ENCODE peak calls at places on chromosomes 5 and 9, in five cellular contexts. C is fibroblast of lung, E is A673, Q is neural progenitor cell, F is cardiac muscle cell. L is an unnamed sample.

GRCh38 chr5:132526974-132527564 is 16.3 kb downstream of the IL5 start:
- DNase-seq in E (no peak), Q (no peak), F (no peak), C (no peak), L (peak; percentile 25)

GRCh38 chr9:134372621-134373267 is 46.5 kb downstream of the RXRA start:
- DNase-seq in Q (no peak), E (no peak), F (no peak), C (peak; percentile 55), L (peak; percentile 35)

GRCh38 chr9:7799234-7799933 is at the start of gene DMAC1:
- DNase-seq in Q (peak; percentile 87), F (peak; percentile 90), E (peak; percentile 91), C (peak; percentile 88), L (peak; percentile 87)

GRCh38 chr5:143010335-143010734 is 240.2 kb downstream of the ARHGAP26 start:
- DNase-seq in F (no peak), C (peak; percentile 42), Q (no peak), E (no peak), L (peak; percentile 31)

GRCh38 chr5:119049824-119050449 is 20.9 kb upstream of the DMXL1 start:
- DNase-seq in Q (no peak), C (peak; percentile 80), E (no peak), F (no peak), L (peak; percentile 84)

GRCh38 chr9:90344013-90344412 is 298.6 kb downstream of the DIRAS2 start:
- DNase-seq in E (no peak), C (peak; percentile 34), Q (peak; percentile 39), F (no peak), L (peak; percentile 30)

GRCh38 chr5:175692996-175693700 is 35.3 kb downstream of the HRH2 start:
- DNase-seq in F (no peak), C (no peak), Q (no peak), E (peak; percentile 27), L (no peak)

GRCh38 chr5:144467795-144468194 is 297.1 kb downstream of the KCTD16 start:
- DNase-seq in F (peak; percentile 55), Q (peak; percentile 87), E (peak; percentile 73), C (peak; percentile 50), L (peak; percentile 21)

DNA sequence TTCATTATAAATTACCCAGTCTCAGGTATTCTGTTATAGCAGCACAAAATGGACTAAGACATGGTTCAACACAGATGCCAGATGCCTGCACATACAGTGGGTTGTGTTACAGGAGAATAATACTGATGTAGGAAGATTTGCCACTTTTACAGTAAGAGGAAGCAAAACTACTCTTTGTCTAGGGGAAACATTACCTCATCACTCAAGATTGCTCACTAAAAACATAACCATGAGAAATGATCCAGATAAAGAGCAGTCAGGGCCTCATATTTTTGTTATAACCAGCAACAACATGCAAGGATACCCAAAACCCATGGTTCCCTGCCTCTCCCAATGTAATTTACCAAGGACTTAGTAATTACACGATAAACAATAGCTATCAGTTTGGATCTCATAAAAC is 28.0 kb downstream of the DPYSL3 start:
- DNase-seq in E (no peak), F (no peak), Q (no peak), C (peak; percentile 87), L (peak; percentile 42)
- TF ChIP-seq CTCF in E (no peak), F (no peak), Q (no peak), C (no peak), L (no peak)

DNA sequence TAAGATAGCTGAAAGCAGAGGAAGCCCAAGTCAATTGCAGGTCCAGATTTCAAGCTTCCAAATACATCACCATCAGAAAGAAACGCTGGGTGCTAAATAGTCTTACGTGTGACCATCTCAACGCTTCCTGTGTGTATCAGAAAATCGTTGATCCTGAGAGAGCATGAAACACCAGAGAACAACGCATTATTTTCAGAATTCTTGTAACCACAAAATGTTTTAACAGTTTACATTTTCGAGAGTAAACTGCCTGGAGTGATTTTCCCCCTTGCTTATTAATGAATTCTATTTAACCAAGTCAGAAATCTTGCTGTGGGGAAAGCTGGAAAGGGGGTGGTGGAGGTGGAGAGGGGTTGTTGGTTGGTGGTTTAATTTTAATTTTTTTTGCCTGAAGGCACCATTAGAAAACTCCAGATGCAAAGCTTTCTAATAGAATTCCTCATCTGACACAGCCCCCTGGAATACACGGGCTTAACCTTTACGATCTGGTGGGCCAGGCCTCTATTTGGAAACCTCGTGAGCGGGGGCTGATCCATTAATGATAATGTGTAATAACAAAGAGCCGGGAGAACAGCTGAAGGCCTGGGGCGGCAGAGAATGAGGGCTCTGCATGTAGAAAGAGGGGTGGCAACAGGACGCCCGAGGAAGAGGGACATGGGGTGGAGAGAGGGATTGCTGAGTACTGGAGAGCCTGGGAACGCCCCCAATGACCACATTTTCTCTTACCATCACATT is 124.5 kb upstream of the NFIB start:
- DNase-seq in E (no peak), C (peak; percentile 31), Q (no peak), F (no peak), L (no peak)
- H3K4me3 ChIP-seq in E (no peak overlapping the region), C (no peak overlapping the region), Q (no peak overlapping the region), F (no peak overlapping the region), L (no peak overlapping the region)

GRCh38 chr5:130966990-130967389 is 198.1 kb downstream of the HINT1 start:
- DNase-seq in F (no peak), C (no peak), E (no peak), Q (no peak), L (no peak)

GRCh38 chr5:130964238-130965192 is 200.5 kb downstream of the HINT1 start:
- DNase-seq in C (peak; percentile 25), E (no peak), F (no peak), Q (no peak), L (peak; percentile 53)

GRCh38 chr5:130965342-130965741 is 199.7 kb downstream of the HINT1 start:
- DNase-seq in C (no peak), Q (no peak), F (no peak), E (no peak), L (no peak)

DNA sequence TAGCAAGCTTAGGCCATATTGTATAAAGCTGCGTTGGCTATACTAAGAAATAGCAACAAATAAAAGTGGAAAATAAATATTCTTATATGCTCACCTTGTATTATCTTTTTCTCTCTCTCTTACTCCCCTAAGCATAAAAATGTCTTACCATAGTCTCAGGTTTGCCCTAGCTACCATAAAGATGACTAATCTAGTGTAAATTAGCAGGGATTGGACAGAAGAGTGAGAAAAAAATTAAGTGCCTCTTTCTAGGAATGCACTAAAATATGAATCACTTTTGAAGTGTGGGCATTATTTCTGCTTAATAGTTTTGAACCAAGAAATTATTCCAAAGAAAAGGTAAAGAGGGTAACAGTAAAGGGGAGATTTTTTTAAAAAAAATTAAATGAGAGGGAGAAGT is 201.3 kb downstream of the HINT1 start:
- DNase-seq in F (no peak), C (peak; percentile 50), Q (no peak), E (no peak), L (no peak)
- TF ChIP-seq CTCF in F (no peak), C (no peak), Q (no peak), E (no peak), L (no peak)

GRCh38 chr5:177367981-177368960 is 10.5 kb downstream of the RGS14 start:
- DNase-seq in C (no peak), E (no peak), Q (no peak), F (no peak), L (no peak)
- H3K4me3 ChIP-seq in C (no peak overlapping the region), E (no peak overlapping the region), Q (no peak overlapping the region), F (no peak overlapping the region), L (no peak overlapping the region)

GRCh38 chr9:96230002-96230401 is 72.0 kb downstream of the HSD17B3 start:
- DNase-seq in F (no peak), E (no peak), C (no peak), Q (no peak), L (no peak)
- TF ChIP-seq CTCF in F (no peak), E (no peak), C (peak; percentile 22), Q (no peak), L (peak; percentile 4)

GRCh38 chr9:70452365-70452764 is 37.9 kb upstream of the KLF9 start:
- DNase-seq in C (no peak), E (no peak), Q (no peak), F (no peak), L (no peak)
- H3K4me3 ChIP-seq in C (no peak overlapping the region), E (no peak overlapping the region), Q (no peak overlapping the region), F (no peak overlapping the region), L (no peak overlapping the region)

GRCh38 chr9:6051511-6051950 is 36.1 kb upstream of the RANBP6 start:
- DNase-seq in F (no peak), Q (no peak), C (no peak), E (no peak), L (no peak)

GRCh38 chr9:6052520-6052919 is 37.1 kb upstream of the RANBP6 start:
- DNase-seq in F (peak; percentile 11), E (no peak), C (no peak), Q (no peak), L (no peak)

GRCh38 chr9:6049798-6050197 is 34.4 kb upstream of the RANBP6 start:
- DNase-seq in Q (no peak), F (no peak), C (no peak), E (peak; percentile 10), L (peak; percentile 25)

GRCh38 chr9:6054280-6055099 is 39.1 kb upstream of the RANBP6 start:
- DNase-seq in Q (peak; percentile 89), F (peak; percentile 88), C (peak; percentile 56), E (peak; percentile 91), L (peak; percentile 73)

DNA sequence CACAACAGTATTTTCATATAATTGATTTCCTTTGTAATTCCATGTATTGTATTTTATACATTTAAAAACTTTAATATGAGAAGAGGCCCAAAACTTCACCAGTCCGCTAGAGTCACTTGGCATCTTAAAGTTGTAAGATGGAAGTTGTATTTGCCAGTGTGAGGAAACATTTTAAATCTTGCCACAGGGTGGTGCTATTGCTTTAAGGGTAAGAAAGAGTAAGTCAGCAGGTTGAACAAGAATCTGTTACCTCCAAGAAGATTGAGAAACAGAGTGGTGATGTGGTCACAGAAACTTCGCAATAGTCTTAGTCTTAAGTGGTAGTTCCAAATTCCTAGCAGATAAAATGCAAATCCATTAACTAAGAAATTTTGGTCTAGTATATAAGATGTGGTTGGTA is 39.8 kb upstream of the RANBP6 start:
- DNase-seq in E (peak; percentile 85), F (peak; percentile 82), C (peak; percentile 85), Q (peak; percentile 80), L (peak; percentile 96)
- TF ChIP-seq CTCF in E (peak; percentile 66), F (peak; percentile 50), C (peak; percentile 52), Q (peak; percentile 69), L (peak; percentile 71)

DNA sequence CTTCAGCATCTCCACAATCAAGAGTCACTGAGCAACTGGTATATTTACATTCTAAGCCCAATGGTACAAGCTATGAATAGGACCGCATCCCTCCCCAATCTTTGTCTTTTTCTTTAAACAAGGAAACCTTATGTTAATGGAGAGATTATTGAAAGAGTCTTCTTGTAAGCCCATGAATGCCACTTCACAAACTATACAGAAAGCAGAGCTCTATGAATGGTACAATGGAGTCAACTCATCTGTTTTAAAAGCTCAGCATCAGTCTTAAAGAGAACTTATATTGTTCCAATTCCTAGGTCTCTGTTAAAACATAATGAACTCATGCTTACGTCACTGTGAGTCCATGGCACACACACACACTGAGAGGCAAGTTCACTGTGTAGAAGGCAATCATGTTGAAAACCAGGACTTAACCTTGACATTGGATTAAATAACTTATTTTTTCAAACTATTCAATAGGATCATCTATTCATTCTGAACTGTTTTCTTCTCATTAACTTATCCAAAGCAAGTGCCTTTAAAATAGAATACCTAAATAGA is 4.5 kb downstream of the NREP start:
- DNase-seq in F (no peak), Q (no peak), E (no peak), C (peak; percentile 63), L (peak; percentile 48)
- H3K4me3 ChIP-seq in F (peak overlapping the region; percentile 85), Q (no peak overlapping the region), E (no peak overlapping the region), C (no peak overlapping the region), L (no peak overlapping the region)